ENCODE peak calls at places on chromosomes 3 and 15, in six cellular contexts. I, B, O, P, U and Z are unnamed samples.

GRCh38 chr3:35857004-35857403 is 217.7 kb downstream of the ARPP21 start:
- DNase-seq in I (no peak), B (no peak), O (no peak), P (no peak), U (no peak), Z (no peak)

GRCh38 chr15:38254065-38254883 is 1.6 kb downstream of the SPRED1 start:
- DNase-seq in I (peak; percentile 28), B (peak; percentile 50), O (peak; percentile 18), P (peak; percentile 29), U (peak; percentile 38), Z (no peak)

GRCh38 chr3:160286231-160286630 is 61.0 kb downstream of the C3orf80 start:
- DNase-seq in I (no peak), B (no peak), O (no peak), P (no peak), U (no peak), Z (no peak)

GRCh38 chr3:180062771-180063170 is 26.0 kb upstream of the PEX5L start:
- DNase-seq in I (no peak), B (no peak), O (no peak), P (no peak), U (no peak), Z (no peak)

GRCh38 chr3:155555479-155556065 is 189.3 kb downstream of the PLCH1 start:
- DNase-seq in I (no peak), B (no peak), O (no peak), P (no peak), U (no peak), Z (no peak)

GRCh38 chr15:57213783-57214366 is 162.4 kb upstream of the CGNL1 start:
- DNase-seq in I (no peak), B (no peak), O (no peak), P (no peak), U (no peak), Z (no peak)

GRCh38 chr3:100335137-100335833 is 728 bp downstream of the NIT2 start:
- DNase-seq in I (peak; percentile 34), B (peak; percentile 17), O (peak; percentile 39), P (peak; percentile 27), U (no peak), Z (no peak)

GRCh38 chr15:72540606-72541237 is 66.6 kb downstream of the ARIH1 start:
- DNase-seq in I (no peak), B (no peak), O (no peak), P (no peak), U (no peak), Z (no peak)

GRCh38 chr15:65877752-65878151 is 8.5 kb downstream of the RAB11A start:
- DNase-seq in I (no peak), B (no peak), O (no peak), P (no peak), U (no peak), Z (no peak)

GRCh38 chr15:43531018-43531667 is 13.7 kb downstream of the MAP1A start:
- DNase-seq in I (no peak), B (no peak), O (no peak), P (no peak), U (no peak), Z (no peak)

GRCh38 chr3:98329392-98330124 is 24.1 kb upstream of the OR5K4 start:
- DNase-seq in I (peak; percentile 17), B (peak; percentile 44), O (peak; percentile 54), P (peak; percentile 31), U (peak; percentile 36), Z (no peak)

GRCh38 chr3:131602011-131602779 is 99.4 kb upstream of the MRPL3 start:
- DNase-seq in I (no peak), B (no peak), O (no peak), P (no peak), U (no peak), Z (no peak)

GRCh38 chr15:39661776-39662175 is 80.9 kb downstream of the THBS1 start:
- DNase-seq in I (no peak), B (no peak), O (no peak), P (no peak), U (no peak), Z (no peak)

GRCh38 chr15:56683925-56684324 is 49.4 kb downstream of the ZNF280D start:
- DNase-seq in I (no peak), B (no peak), O (no peak), P (no peak), U (no peak), Z (no peak)

GRCh38 chr3:124557433-124558232 is 172.6 kb upstream of the UMPS start:
- DNase-seq in I (no peak), B (no peak), O (no peak), P (no peak), U (no peak), Z (no peak)

GRCh38 chr15:69824075-69824876 is 273.4 kb downstream of the TLE3 start:
- DNase-seq in I (no peak), B (no peak), O (no peak), P (no peak), U (no peak), Z (no peak)

GRCh38 chr15:36363335-36363734 is 216.1 kb upstream of the CDIN1 start:
- DNase-seq in I (no peak), B (no peak), O (no peak), P (no peak), U (no peak), Z (no peak)

GRCh38 chr15:58438956-58439355 is 7.2 kb downstream of the LIPC start:
- DNase-seq in I (no peak), B (peak; percentile 36), O (peak; percentile 38), P (peak; percentile 68), U (no peak), Z (no peak)

GRCh38 chr3:151016421-151016820 is 43.9 kb upstream of the CLRN1 start:
- DNase-seq in I (no peak), B (no peak), O (no peak), P (no peak), U (no peak), Z (no peak)

GRCh38 chr3:168272343-168272984 is 176.7 kb upstream of the GOLIM4 start:
- DNase-seq in I (no peak), B (no peak), O (no peak), P (no peak), U (no peak), Z (no peak)

GRCh38 chr15:53072077-53072476 is 281.9 kb upstream of the ONECUT1 start:
- DNase-seq in I (peak; percentile 68), B (peak; percentile 6), O (peak; percentile 28), P (no peak), U (peak; percentile 4), Z (no peak)

GRCh38 chr15:35437157-35437556 is 108.8 kb downstream of the DPH6 start:
- DNase-seq in I (no peak), B (no peak), O (no peak), P (no peak), U (no peak), Z (no peak)

GRCh38 chr3:106367496-106367895 is 498.7 kb upstream of the CBLB start:
- DNase-seq in I (no peak), B (no peak), O (no peak), P (no peak), U (no peak), Z (no peak)

GRCh38 chr3:88640581-88640980 is 466.8 kb upstream of the EPHA3 start:
- DNase-seq in I (no peak), B (no peak), O (no peak), P (no peak), U (no peak), Z (no peak)